ENCODE peak calls at places on chromosome X, in six cellular contexts. K, G, L, F, M and O are unnamed samples.

GRCh38 chrX:20506739-20507138 is 240.0 kb upstream of the RPS6KA3 start:
- DNase-seq in F (no peak), L (no peak), G (no peak), K (no peak), M (peak), O (no peak)

GRCh38 chrX:128106630-128107029 is 54.4 kb upstream of the ACTRT1 start:
- DNase-seq in G (no peak), K (no peak), M (no peak), F (no peak), L (no peak), O (no peak)

GRCh38 chrX:73855546-73855945 is 292.5 kb downstream of the CHIC1 start:
- DNase-seq in M (peak), G (peak), F (peak), K (peak), L (peak), O (peak)

GRCh38 chrX:139766545-139766983 is 58.6 kb upstream of the MCF2 start:
- DNase-seq in L (no peak), G (no peak), M (no peak), F (no peak), K (no peak), O (no peak)

GRCh38 chrX:11557120-11557519 is 108.6 kb downstream of the ARHGAP6 start:
- DNase-seq in L (peak), G (no peak), M (peak), K (peak), F (peak), O (no peak)

GRCh38 chrX:154918060-154918483 is 31.9 kb downstream of the F8A1 start:
- DNase-seq in L (peak), K (peak), M (peak), G (peak), F (peak), O (peak)

GRCh38 chrX:7047951-7048350 is 99.6 kb upstream of the STS start:
- DNase-seq in G (no peak), M (no peak), K (no peak), F (no peak), L (no peak), O (no peak)

GRCh38 chrX:110180176-110180927 is 137.5 kb downstream of the AMMECR1 start:
- DNase-seq in L (peak), G (no peak), F (peak), K (peak), M (peak), O (no peak)

GRCh38 chrX:116009871-116010710 is 160.5 kb upstream of the AGTR2 start:
- DNase-seq in G (no peak), M (no peak), L (no peak), K (no peak), F (no peak), O (no peak)

GRCh38 chrX:109264878-109265277 is 217.0 kb downstream of the GUCY2F start:
- DNase-seq in K (no peak), M (no peak), G (no peak), F (no peak), L (no peak), O (no peak)

GRCh38 chrX:133971586-133971985 is 13.8 kb downstream of the GPC3 start:
- DNase-seq in G (no peak), L (no peak), K (no peak), F (no peak), M (no peak), O (no peak)

GRCh38 chrX:54786972-54787371 is 11.1 kb downstream of the ITIH6 start:
- DNase-seq in L (no peak), F (no peak), G (no peak), M (no peak), K (no peak), O (no peak)

GRCh38 chrX:6498324-6498723 is 36.6 kb downstream of the VCX3A start:
- DNase-seq in G (no peak), M (no peak), F (no peak), L (no peak), K (no peak), O (no peak)

GRCh38 chrX:37302569-37302968 is 46.6 kb upstream of the PRRG1 start:
- DNase-seq in M (peak), F (peak), G (no peak), K (peak), L (no peak), O (no peak)

DNA sequence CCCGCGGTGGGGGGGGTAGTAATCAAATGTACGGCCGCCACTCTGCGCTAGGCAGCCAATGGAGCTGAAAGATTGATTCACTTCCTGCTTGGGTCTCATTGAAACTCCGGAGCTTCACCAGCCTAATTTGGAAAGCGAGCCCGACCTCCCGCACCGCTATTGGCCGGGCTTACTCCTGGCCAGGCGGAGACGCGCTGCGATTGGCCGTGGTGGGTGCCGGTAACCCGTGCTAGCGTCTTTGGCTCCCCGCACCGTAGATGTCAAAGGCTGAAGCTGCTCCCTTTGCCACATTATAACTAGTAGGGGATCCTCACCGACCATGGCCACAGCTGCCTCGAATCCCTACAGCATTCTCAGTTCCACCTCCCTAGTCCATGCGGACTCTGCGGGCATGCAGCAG is at the start of gene POU3F4:
- DNase-seq in L (no peak), G (no peak), K (no peak), F (no peak), M (no peak), O (no peak)
- H3K4me3 ChIP-seq in L (no peak), G (no peak), K (no peak), F (no peak), M (no peak), O (no peak)

GRCh38 chrX:135429429-135429828 is 7.7 kb downstream of the SMIM10L2A start:
- DNase-seq in L (no peak), G (no peak), K (no peak), F (no peak), M (no peak), O (no peak)
- TF ChIP-seq CTCF in L (no peak), G (no peak), K (no peak), F (no peak), M (no peak), O (no peak)

GRCh38 chrX:100649550-100650356 is 5.8 kb downstream of the SRPX2 start:
- DNase-seq in F (peak), K (peak), M (peak), G (peak), L (peak), O (peak)

GRCh38 chrX:100650841-100651240 is 6.8 kb downstream of the SRPX2 start:
- DNase-seq in G (no peak), L (no peak), F (no peak), M (no peak), K (no peak), O (no peak)

GRCh38 chrX:100647095-100647494 is 3.1 kb downstream of the SRPX2 start:
- DNase-seq in L (no peak), G (peak), M (no peak), F (no peak), K (peak), O (no peak)

GRCh38 chrX:100647739-100648138 is 3.7 kb downstream of the SRPX2 start:
- DNase-seq in F (no peak), K (no peak), G (no peak), M (no peak), L (no peak), O (no peak)

DNA sequence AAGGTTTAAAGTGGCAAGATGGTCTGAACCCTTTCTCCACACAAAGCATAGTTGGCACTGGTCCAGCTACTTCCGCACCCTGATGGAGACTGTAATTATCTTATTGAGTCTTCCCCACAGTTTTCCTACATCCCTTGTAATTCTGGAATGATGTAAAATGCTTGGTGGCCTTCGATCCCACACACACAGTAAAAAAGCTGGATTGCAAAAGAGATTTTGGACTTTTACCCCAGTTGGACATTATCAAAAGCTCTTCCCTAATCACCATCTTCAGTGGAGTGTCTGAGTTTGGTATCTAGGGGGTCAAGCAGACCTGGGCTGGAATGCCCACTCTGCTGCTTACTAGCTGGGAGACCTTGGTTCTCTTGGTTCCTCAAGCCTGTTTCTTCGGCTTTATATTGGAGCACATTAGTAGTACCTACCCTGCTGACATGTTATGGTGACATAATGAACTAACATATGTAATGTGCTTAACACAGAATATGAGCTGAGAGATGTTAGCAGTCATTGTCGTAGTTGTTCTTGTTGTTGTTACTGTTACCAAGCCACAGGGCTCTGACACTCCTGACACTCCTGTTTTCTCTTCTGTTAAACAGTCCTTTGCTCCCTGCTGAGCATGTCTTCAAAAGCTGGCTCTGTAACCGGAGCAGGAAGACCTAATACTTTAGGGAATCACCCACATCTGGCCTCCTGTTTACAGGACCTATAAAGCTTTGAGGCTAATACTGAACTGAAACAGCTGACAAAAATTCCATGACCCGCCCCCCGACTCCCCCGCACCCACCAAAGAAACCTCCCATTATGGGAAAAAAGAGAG is 4.8 kb downstream of the SRPX2 start:
- DNase-seq in K (peak), F (peak), G (no peak), M (peak), L (no peak), O (peak)
- H3K4me3 ChIP-seq in K (no peak), F (no peak), G (no peak), M (no peak), L (no peak), O (no peak)

GRCh38 chrX:70033348-70033747 is 16.4 kb downstream of the AWAT2 start:
- DNase-seq in F (peak), K (peak), G (no peak), M (peak), L (no peak), O (no peak)
- TF ChIP-seq CTCF in F (peak), K (peak), G (peak), M (peak), L (peak), O (peak)

DNA sequence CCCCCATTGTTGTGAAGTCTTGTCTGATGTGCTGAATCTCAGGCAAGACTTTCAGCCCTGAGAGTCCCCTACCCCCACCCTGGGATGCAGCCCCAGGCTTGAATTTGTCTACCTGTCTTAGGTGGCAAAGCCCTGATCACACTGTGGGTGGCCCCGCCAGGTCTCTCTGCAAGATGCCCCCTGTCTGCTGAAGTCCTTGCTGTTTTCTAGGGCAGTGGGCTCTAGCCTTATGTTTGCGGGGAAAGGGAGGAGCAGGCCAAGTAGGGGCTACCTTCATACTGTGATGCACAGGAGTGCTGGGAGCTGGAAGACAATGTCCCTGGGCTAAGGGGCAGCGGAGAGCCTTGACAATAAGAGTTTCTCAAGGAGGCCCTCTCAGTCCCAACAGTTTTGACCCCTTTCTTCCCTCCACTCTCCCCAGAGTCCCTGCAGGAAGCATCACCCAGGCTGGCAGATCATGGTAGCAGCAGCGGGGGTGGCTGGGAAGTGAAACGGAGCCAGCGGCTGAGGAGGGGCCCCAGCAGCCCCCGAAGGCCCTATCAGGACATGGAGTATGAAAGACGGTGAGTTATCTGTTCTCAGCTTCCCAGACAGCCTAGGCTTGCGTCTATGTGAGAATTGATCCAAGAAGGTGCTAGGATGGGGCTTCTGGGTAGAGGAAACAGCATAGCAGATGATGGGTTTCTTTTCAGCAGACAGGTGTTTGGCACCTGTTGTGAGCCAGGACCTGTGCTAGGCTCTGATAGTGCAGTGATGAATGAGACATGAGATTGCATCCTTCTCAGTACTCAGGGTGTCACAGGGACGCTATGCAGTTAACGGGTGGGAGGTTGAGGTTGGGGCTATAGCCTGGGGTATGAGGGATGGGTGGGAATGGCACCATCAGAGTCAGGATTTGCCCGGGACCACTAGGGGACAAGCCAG is 2.2 kb downstream of the RBM10 start:
- DNase-seq in L (no peak), G (no peak), K (no peak), F (no peak), M (no peak), O (no peak)
- H3K4me3 ChIP-seq in L (peak), G (no peak), K (peak), F (peak), M (no peak), O (peak)

GRCh38 chrX:49039598-49040375 is 3.4 kb downstream of the TFE3 start:
- DNase-seq in K (peak), F (peak), L (peak), G (peak), M (peak), O (peak)
- TF ChIP-seq CTCF in K (peak), F (no peak), L (peak), G (no peak), M (peak), O (no peak)